ENCODE peak calls at places on chromosome 19, in five cellular contexts. K is bronchial epithelial cell, J is IMR-90, I is astrocyte of the cerebellum, D is foreskin fibroblast. G is an unnamed sample.

GRCh38 chr19:35404879-35405622 is 34.2 kb downstream of the GPR42 start:
- DNase-seq in K (peak; percentile 94), J (peak; percentile 92), I (no peak), D (peak; percentile 73), G (peak; percentile 83)

GRCh38 chr19:35746087-35746462 is 624 bp downstream of the PSENEN start:
- DNase-seq in K (no peak), J (no peak), I (no peak), D (no peak), G (no peak)

GRCh38 chr19:45139286-45140143 is 21.3 kb downstream of the NKPD1 start:
- DNase-seq in K (no peak), J (no peak), I (no peak), D (no peak), G (no peak)

GRCh38 chr19:35551091-35551810 is 5.8 kb downstream of the TMEM147 start:
- DNase-seq in K (no peak), J (no peak), I (no peak), D (no peak), G (no peak)

GRCh38 chr19:5893907-5894703 is 9.5 kb downstream of the NDUFA11 start:
- DNase-seq in K (no peak), J (no peak), I (no peak), D (peak; percentile 38), G (no peak)

GRCh38 chr19:28130066-28130511 is 1082.9 kb downstream of the UQCRFS1 start:
- DNase-seq in K (no peak), J (no peak), I (no peak), D (no peak), G (no peak)

GRCh38 chr19:18282788-18283141 is 1.3 kb upstream of the JUND start:
- DNase-seq in K (no peak), J (no peak), I (no peak), D (no peak), G (no peak)

GRCh38 chr19:50870417-50871089 is 2.7 kb upstream of the KLK2 start:
- DNase-seq in K (no peak), J (peak; percentile 3), I (no peak), D (peak; percentile 4), G (no peak)

GRCh38 chr19:47641891-47642485 is 33.1 kb downstream of the BICRA start:
- DNase-seq in K (peak; percentile 30), J (no peak), I (no peak), D (no peak), G (no peak)

GRCh38 chr19:664913-665443 is 2.0 kb upstream of the RNF126 start:
- DNase-seq in K (peak; percentile 41), J (peak; percentile 70), I (peak; percentile 55), D (peak; percentile 85), G (peak; percentile 72)

GRCh38 chr19:41998246-41999020 is 4.4 kb upstream of the ATP1A3 start:
- DNase-seq in K (peak; percentile 10), J (peak; percentile 39), I (no peak), D (peak; percentile 80), G (no peak)

GRCh38 chr19:2228157-2229030 is 7.7 kb downstream of the PLEKHJ1 start:
- DNase-seq in K (no peak), J (no peak), I (no peak), D (no peak), G (no peak)

GRCh38 chr19:52188822-52189744 is 769 bp upstream of the PPP2R1A start:
- DNase-seq in K (peak; percentile 38), J (no peak), I (no peak), D (peak; percentile 87), G (no peak)

GRCh38 chr19:2194513-2195078 is 30.9 kb downstream of the DOT1L start:
- DNase-seq in K (no peak), J (no peak), I (no peak), D (no peak), G (no peak)

GRCh38 chr19:1039646-1040475 is at the start of gene ABCA7:
- DNase-seq in K (peak; percentile 94), J (peak; percentile 96), I (peak; percentile 93), D (peak; percentile 99), G (peak; percentile 95)

GRCh38 chr19:56837492-56837891 is 3.0 kb downstream of the PEG3 start:
- DNase-seq in K (no peak), J (no peak), I (no peak), D (peak; percentile 38), G (no peak)

GRCh38 chr19:16143399-16144215 is at the start of gene HSH2D:
- DNase-seq in K (peak; percentile 52), J (no peak), I (no peak), D (no peak), G (peak; percentile 83)

GRCh38 chr19:7202888-7203287 is 91.3 kb downstream of the INSR start:
- DNase-seq in K (no peak), J (no peak), I (no peak), D (no peak), G (no peak)

GRCh38 chr19:56142897-56143434 is 1.9 kb downstream of the ZNF444 start:
- DNase-seq in K (no peak), J (no peak), I (no peak), D (no peak), G (no peak)

GRCh38 chr19:36136975-36137686 is 2.7 kb upstream of the CAPNS1 start:
- DNase-seq in K (peak; percentile 95), J (peak; percentile 23), I (no peak), D (peak; percentile 87), G (peak; percentile 64)

GRCh38 chr19:4974855-4975469 is 6.0 kb downstream of the KDM4B start:
- DNase-seq in K (no peak), J (no peak), I (no peak), D (no peak), G (no peak)

GRCh38 chr19:30504272-30504671 is 132.1 kb downstream of the ZNF536 start:
- DNase-seq in K (no peak), J (no peak), I (no peak), D (no peak), G (no peak)

GRCh38 chr19:13576726-13577125 is 70.4 kb upstream of the CACNA1A start:
- DNase-seq in K (no peak), J (no peak), I (no peak), D (no peak), G (no peak)

GRCh38 chr19:13579388-13580060 is 73.2 kb upstream of the CACNA1A start:
- DNase-seq in K (no peak), J (peak; percentile 65), I (peak; percentile 23), D (no peak), G (no peak)

GRCh38 chr19:13573268-13573667 is 67.0 kb upstream of the CACNA1A start:
- DNase-seq in K (no peak), J (no peak), I (no peak), D (no peak), G (no peak)

DNA sequence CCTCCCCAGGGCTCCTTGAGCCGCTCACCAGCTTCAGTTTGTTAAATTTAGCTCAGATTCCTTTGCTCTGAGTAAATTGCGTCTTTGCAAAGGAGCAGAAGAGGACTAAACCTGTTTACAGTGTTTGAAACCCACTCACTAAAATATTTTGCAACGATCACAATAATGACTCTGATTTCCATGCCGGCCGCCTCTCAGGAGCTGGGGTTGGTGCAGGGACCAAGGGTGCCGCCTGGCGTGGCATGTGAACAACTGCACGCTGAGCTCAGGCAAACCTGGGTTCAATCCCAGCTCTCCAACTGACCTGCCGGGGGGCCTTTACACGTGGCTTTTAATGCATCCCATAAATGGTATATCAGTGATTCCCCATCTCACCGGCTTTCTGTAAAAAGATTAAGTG is 68.7 kb upstream of the CACNA1A start:
- DNase-seq in K (no peak), J (peak; percentile 39), I (no peak), D (peak; percentile 40), G (no peak)
- TF ChIP-seq CTCF in K (peak; percentile 1), J (peak; percentile 40), I (no peak), D (peak; percentile 33), G (no peak)

GRCh38 chr19:19475845-19476828 is 39.2 kb downstream of the TSSK6 start:
- DNase-seq in K (no peak), J (no peak), I (no peak), D (peak; percentile 60), G (no peak)
- TF ChIP-seq CTCF in K (peak; percentile 40), J (peak; percentile 43), I (peak; percentile 69), D (peak; percentile 57), G (peak; percentile 44)

GRCh38 chr19:9883764-9884163 is 48.6 kb downstream of the PIN1 start:
- DNase-seq in K (no peak), J (no peak), I (no peak), D (no peak), G (no peak)

GRCh38 chr19:9881720-9882119 is 46.6 kb downstream of the PIN1 start:
- DNase-seq in K (peak; percentile 81), J (no peak), I (no peak), D (peak; percentile 37), G (no peak)

GRCh38 chr19:9883231-9883758 is 48.2 kb downstream of the PIN1 start:
- DNase-seq in K (peak; percentile 46), J (no peak), I (no peak), D (no peak), G (no peak)

GRCh38 chr19:9885077-9885552 is 50.0 kb downstream of the PIN1 start:
- DNase-seq in K (no peak), J (peak; percentile 23), I (no peak), D (peak; percentile 59), G (no peak)
- TF ChIP-seq CTCF in K (no peak), J (peak; percentile 27), I (peak; percentile 53), D (peak; percentile 48), G (no peak)

GRCh38 chr19:38095411-38096308 is 128.4 kb downstream of the DPF1 start:
- DNase-seq in K (peak; percentile 61), J (peak; percentile 71), I (peak; percentile 51), D (peak; percentile 88), G (peak; percentile 67)
- TF ChIP-seq CTCF in K (peak; percentile 80), J (peak; percentile 72), I (peak; percentile 82), D (peak; percentile 80), G (peak; percentile 78)

GRCh38 chr19:46600393-46601317 is 475 bp upstream of the CALM3 start:
- DNase-seq in K (peak; percentile 81), J (peak; percentile 97), I (peak; percentile 97), D (peak; percentile 99), G (peak; percentile 97)
- TF ChIP-seq CTCF in K (no peak), J (no peak), I (no peak), D (no peak), G (no peak)

DNA sequence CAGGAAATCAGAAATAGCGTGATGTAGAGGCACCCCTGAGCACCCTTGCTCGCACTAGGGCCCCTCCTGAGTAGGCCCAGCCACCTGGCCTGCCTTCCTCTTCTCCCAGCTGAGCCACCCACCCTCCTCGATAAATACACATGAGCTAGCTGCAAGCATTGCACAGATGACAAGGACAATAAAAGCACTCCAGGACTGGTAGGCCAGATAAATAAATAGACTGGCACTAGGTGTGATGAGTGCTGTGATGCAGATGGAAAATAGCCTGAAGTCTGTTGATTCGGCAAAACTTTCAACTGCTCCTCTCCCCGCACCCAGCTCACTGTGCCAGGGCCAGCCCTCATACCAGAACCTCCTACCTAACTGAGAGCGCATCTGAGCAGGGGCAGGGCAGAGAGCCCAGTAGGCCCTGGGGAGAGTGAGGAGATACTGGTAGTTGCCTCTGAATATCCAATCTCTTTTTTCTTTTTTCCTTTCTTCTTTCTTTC is 54.5 kb upstream of the GPI start:
- DNase-seq in K (no peak), J (no peak), I (no peak), D (no peak), G (no peak)
- TF ChIP-seq CTCF in K (no peak), J (no peak), I (no peak), D (no peak), G (no peak)

GRCh38 chr19:13825489-13826475 is 30.5 kb downstream of the ZSWIM4 start:
- DNase-seq in K (no peak), J (no peak), I (no peak), D (no peak), G (no peak)
- TF ChIP-seq CTCF in K (peak; percentile 4), J (peak; percentile 22), I (peak; percentile 15), D (no peak), G (peak; percentile 15)

G was measured in CD14-positive monocyte.